ENCODE peak calls at places on chromosome 22, in five cellular contexts. I, E, W, D and R are unnamed samples.
A peak's percentile ranks its signal among the peaks of the same experiment; 100 is the strongest.

GRCh38 chr22:47802446-47802845 is 1040.0 kb downstream of the TBC1D22A start:
- DNase-seq in I (no peak), E (no peak), W (no peak), D (no peak), R (no peak)

GRCh38 chr22:41229215-41229614 is 11.5 kb downstream of the CHADL start:
- DNase-seq in I (no peak), E (no peak), W (no peak), D (no peak), R (no peak)

GRCh38 chr22:37187891-37188761 is at the start of gene C1QTNF6:
- DNase-seq in I (peak; percentile 36), E (peak; percentile 80), W (no peak), D (peak; percentile 67), R (peak; percentile 64)

GRCh38 chr22:44330188-44330726 is 17.5 kb upstream of the SHISAL1 start:
- DNase-seq in I (no peak), E (no peak), W (no peak), D (no peak), R (no peak)

GRCh38 chr22:45285431-45286058 is 796 bp downstream of the UPK3A start:
- DNase-seq in I (no peak), E (no peak), W (no peak), D (no peak), R (no peak)

GRCh38 chr22:44326549-44326881 is 13.8 kb upstream of the SHISAL1 start:
- DNase-seq in I (no peak), E (no peak), W (no peak), D (no peak), R (no peak)

GRCh38 chr22:45425101-45425500 is 11.6 kb downstream of the RIBC2 start:
- DNase-seq in I (peak; percentile 57), E (peak; percentile 29), W (no peak), D (no peak), R (peak; percentile 28)

GRCh38 chr22:37126383-37126782 is 16.9 kb upstream of the TMPRSS6 start:
- DNase-seq in I (no peak), E (peak; percentile 6), W (no peak), D (no peak), R (no peak)

GRCh38 chr22:38751066-38751421 is 4.8 kb downstream of the SUN2 start:
- DNase-seq in I (no peak), E (no peak), W (no peak), D (no peak), R (no peak)

GRCh38 chr22:38748487-38749136 is 7.2 kb downstream of the SUN2 start:
- DNase-seq in I (no peak), E (no peak), W (no peak), D (no peak), R (no peak)

GRCh38 chr22:38750104-38750503 is 5.7 kb downstream of the SUN2 start:
- DNase-seq in I (no peak), E (no peak), W (no peak), D (no peak), R (no peak)

GRCh38 chr22:38751422-38752346 is 4.1 kb downstream of the SUN2 start:
- DNase-seq in I (no peak), E (no peak), W (peak; percentile 77), D (peak; percentile 90), R (peak; percentile 87)

DNA sequence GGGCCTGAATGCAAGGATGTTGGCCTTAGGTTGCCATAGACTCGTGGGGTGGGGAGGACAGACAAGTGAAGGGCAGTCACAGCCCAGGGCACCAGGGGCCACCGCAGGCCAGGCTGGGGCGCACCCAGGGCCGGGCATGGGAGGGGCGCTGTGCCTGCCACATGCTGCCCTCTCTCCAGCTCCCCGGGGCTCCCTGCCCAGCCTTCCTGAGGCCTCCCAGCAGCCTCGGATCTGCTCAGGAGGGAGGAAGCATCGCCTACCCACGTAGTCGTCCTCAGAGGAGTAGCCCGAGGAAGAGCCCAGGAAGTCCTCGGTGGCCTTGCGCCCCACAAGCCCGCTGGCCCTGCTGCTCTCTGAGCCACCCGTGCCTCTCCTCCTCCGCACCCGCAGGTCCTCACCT is 5.2 kb downstream of the SUN2 start:
- DNase-seq in I (no peak), E (no peak), W (no peak), D (no peak), R (no peak)
- H3K4me3 ChIP-seq in I (no peak overlapping the region), E (no peak overlapping the region), W (peak overlapping the region; percentile 98), D (no peak overlapping the region), R (no peak overlapping the region)

GRCh38 chr22:42343551-42344081 is 73.2 kb upstream of the TCF20 start:
- DNase-seq in I (no peak), E (no peak), W (no peak), D (no peak), R (no peak)

GRCh38 chr22:42343136-42343484 is 72.7 kb upstream of the TCF20 start:
- DNase-seq in I (no peak), E (no peak), W (no peak), D (no peak), R (no peak)

GRCh38 chr22:42341779-42342178 is 71.3 kb upstream of the TCF20 start:
- DNase-seq in I (no peak), E (no peak), W (no peak), D (no peak), R (no peak)

GRCh38 chr22:42340695-42341383 is 70.4 kb upstream of the TCF20 start:
- DNase-seq in I (no peak), E (no peak), W (no peak), D (no peak), R (no peak)

GRCh38 chr22:42342426-42343135 is 72.1 kb upstream of the TCF20 start:
- DNase-seq in I (no peak), E (no peak), W (no peak), D (no peak), R (no peak)
- H3K4me3 ChIP-seq in I (peak overlapping the region; percentile 46), E (no peak overlapping the region), W (no peak overlapping the region), D (no peak overlapping the region), R (peak overlapping the region; percentile 45)

GRCh38 chr22:49963647-49964026 is 3.1 kb downstream of the PIM3 start:
- DNase-seq in I (no peak), E (no peak), W (no peak), D (no peak), R (no peak)
- H3K4me3 ChIP-seq in I (peak overlapping the region; percentile 84), E (peak overlapping the region; percentile 82), W (no peak overlapping the region), D (no peak overlapping the region), R (peak overlapping the region; percentile 93)

GRCh38 chr22:49934891-49935557 is 16.6 kb downstream of the CRELD2 start:
- DNase-seq in I (peak; percentile 52), E (peak; percentile 62), W (peak; percentile 80), D (peak; percentile 95), R (peak; percentile 95)
- H3K4me3 ChIP-seq in I (peak overlapping the region; percentile 60), E (peak overlapping the region; percentile 39), W (no peak overlapping the region), D (no peak overlapping the region), R (peak overlapping the region; percentile 63)

DNA sequence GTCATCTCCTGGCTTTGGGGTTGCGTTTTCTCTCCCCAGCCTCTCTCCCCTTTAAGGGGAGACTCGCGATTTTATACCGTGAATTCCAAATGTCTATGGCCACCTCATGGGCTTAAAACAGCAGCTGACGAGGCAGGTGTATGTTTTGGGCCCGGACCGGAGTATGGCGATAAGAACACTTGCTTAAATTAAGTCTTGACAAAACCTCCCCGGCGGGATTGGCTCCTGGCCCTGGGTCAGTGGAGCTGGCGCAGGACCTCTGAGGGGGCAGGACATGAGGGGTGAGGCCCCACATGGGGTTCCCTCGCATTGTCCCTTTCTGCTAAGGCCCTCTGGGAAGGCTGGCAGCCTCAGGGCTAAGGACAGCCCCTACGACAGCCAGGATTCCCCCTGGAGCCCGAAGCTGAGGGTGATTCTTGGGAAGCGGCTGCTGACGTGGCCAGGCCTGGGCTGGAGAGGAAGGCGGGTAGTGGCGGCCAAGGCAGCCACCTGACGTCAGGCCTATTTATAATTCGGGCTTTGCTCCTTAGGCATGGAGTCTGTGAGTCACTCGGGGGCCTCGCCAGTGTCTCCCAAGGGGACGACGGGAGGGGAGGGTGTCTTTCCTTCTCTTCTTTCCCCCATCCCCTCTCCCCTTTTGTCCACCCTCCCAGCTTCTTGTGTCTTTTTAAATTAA is 12.7 kb downstream of the MYO18B start:
- DNase-seq in I (peak; percentile 46), E (peak; percentile 87), W (no peak), D (no peak), R (no peak)
- H3K4me3 ChIP-seq in I (no peak overlapping the region), E (no peak overlapping the region), W (no peak overlapping the region), D (no peak overlapping the region), R (no peak overlapping the region)

GRCh38 chr22:22245256-22245909 is 797 bp downstream of the VPREB1 start:
- DNase-seq in I (no peak), E (no peak), W (no peak), D (no peak), R (no peak)
- H3K4me3 ChIP-seq in I (no peak overlapping the region), E (no peak overlapping the region), W (no peak overlapping the region), D (no peak overlapping the region), R (no peak overlapping the region)